ENCODE peak calls at places on chromosomes 16 and 17, in four cellular contexts. B, E, U and A are unnamed samples.

GRCh38 chr16:12235110-12235509 is 258.6 kb downstream of the SNX29 start:
- DNase-seq in B (no peak), E (no peak), U (no peak), A (no peak)

GRCh38 chr16:89504061-89504460 is 4.1 kb upstream of the SPG7 start:
- DNase-seq in B (no peak), E (no peak), U (no peak), A (no peak)

GRCh38 chr17:4551141-4551540 is 4.0 kb downstream of the MYBBP1A start:
- DNase-seq in B (no peak), E (peak), U (no peak), A (no peak)

GRCh38 chr17:4549781-4550533 is 5.2 kb downstream of the MYBBP1A start:
- DNase-seq in B (no peak), E (no peak), U (no peak), A (no peak)

GRCh38 chr17:16363749-16364536 is 10.7 kb upstream of the CENPV start:
- DNase-seq in B (peak), E (peak), U (peak), A (peak)

GRCh38 chr17:33986566-33986965 is 268.5 kb upstream of the CCL2 start:
- DNase-seq in B (no peak), E (no peak), U (no peak), A (no peak)

GRCh38 chr16:54216268-54217187 is 70.1 kb downstream of the IRX3 start:
- DNase-seq in B (no peak), E (no peak), U (peak), A (no peak)

GRCh38 chr17:50139950-50140885 is 10.3 kb upstream of the SAMD14 start:
- DNase-seq in B (peak), E (peak), U (peak), A (peak)

DNA sequence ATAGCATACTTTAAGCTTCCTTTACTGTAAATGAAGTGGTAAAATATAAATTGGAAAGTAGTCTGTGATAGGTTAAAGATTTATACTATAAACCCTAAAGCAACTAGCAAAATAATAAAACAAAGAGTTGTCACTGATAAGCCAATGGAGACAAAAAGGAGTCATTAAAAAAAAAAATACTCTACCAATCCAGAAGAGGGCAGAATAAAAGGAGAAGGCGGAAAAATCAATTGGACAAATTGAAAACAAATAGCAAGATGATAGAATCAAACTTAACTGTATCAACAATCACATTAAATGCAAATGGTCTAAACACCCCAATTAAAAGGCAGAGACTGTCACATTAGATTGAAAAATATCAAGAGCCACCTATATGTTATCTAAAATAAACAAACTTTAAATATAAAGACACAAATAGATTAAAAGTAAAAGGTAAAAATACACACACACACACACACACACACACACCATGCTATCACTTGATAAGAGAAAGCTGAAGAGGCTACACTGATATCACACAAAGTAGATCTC is 71.8 kb downstream of the CACNG1 start:
- DNase-seq in B (no peak), E (no peak), U (no peak), A (no peak)
- TF ChIP-seq CTCF in B (no peak), E (peak), U (no peak), A (no peak)

GRCh38 chr17:44747566-44747965 is 11.2 kb upstream of the ADAM11 start:
- DNase-seq in B (no peak), E (no peak), U (no peak), A (no peak)

GRCh38 chr17:44749076-44750020 is 9.4 kb upstream of the ADAM11 start:
- DNase-seq in B (no peak), E (no peak), U (no peak), A (no peak)

GRCh38 chr17:44741316-44741715 is 17.5 kb upstream of the ADAM11 start:
- DNase-seq in B (no peak), E (no peak), U (no peak), A (no peak)

DNA sequence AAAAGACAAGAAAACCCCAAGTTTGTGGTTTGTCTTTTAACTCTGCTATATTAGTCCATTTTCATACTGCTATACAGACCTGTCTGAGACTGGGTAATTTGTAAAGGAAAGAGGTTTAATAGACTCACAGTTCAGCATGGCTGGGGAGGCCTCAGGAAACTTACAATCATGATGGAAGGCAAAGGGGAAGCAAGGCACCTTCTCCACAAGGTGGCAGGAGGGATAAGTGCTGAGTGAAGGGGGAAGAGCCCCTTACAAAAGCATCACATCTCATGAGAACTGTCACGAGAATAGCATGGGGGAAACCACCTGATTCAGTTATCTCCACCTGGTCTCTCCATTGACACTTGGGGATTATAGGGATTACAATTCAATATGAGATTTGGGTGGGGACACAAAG is 13.5 kb upstream of the ADAM11 start:
- DNase-seq in B (no peak), E (no peak), U (no peak), A (no peak)
- TF ChIP-seq CTCF in B (no peak), E (no peak), U (no peak), A (no peak)

DNA sequence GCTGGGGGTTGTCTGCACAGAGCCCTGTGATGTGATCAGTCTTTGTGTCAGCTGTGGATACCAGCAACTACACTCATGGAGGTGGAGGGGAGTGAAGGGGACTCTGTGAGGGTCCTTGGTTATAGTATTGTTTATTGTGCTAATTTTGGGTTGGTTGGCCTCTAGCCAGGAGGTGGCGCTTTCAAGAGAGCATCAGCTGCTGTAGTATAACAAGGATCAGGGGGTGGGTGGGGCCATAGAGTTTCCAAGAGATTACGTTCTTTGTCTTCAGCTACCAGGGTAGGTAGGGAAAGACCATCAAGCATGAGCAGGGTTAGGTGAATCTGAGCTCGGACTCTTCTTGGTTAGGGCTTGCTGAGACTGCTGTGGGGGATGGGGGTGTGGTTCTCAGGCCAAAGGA is 97.1 kb upstream of the HS3ST3A1 start:
- DNase-seq in B (no peak), E (no peak), U (no peak), A (no peak)
- TF ChIP-seq CTCF in B (no peak), E (no peak), U (no peak), A (no peak)

DNA sequence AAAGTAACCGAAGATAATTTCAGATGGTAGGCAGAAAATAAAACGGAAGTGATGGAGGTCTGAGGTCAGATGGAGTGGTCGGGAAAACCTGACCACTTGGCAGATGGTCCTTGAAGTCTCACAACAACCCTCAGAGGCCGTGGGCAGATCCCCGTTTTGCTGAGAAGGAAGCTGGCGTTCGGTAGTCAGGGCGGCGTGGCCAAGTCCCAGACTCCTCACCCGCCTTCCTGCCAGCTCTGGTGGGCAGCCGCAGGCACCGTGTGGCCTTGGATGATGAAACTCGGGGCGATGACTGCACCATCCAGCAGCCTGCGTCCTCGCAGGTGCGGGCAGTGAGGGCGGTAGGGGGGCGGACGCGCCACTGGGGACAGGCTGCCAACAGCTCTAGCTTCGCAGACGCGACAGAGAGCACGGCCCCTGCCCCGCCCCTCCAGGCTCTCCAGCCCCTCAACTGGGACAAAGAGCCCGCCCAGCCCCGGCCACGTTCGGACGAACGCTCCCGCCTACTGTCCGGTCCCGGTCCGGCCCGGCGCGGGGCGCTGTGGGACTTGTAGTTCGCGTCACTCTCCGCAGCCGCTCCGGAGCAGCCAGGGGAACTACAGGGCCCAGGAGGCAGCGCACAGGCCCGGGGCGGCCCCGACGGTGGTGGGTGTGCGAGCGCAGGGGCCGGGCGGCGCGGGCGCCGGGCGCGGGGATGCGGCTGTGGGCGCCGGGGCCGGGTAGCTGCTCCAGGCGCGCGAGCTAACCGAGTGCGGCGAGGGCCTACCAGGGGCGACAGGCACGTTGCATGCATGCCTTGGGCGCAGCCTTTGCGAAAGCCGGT is at the start of gene GPT2:
- DNase-seq in B (peak), E (peak), U (peak), A (peak)
- TF ChIP-seq CTCF in B (no peak), E (no peak), U (no peak), A (no peak)

DNA sequence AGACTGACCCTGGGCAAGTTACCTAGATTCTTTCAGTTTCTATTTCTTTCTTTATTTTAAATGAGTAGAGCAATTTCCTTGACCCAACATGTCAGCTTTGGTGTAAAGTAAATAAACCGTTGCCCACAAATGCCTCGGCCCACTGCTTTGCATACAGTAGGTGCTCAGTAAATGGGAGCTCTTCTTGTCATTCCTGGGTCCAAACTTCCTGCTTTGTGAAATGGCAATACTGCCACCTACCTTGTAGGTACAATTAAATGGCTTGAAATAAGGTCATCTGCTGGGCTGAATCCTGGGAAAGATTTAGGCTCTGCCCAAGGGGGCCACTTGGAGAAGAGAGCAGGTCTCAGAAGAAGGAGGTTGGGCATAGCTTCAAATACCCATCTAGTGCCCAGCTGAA is 253.0 kb downstream of the HS3ST3B1 start:
- DNase-seq in B (peak), E (no peak), U (no peak), A (no peak)
- TF ChIP-seq CTCF in B (peak), E (no peak), U (no peak), A (no peak)

DNA sequence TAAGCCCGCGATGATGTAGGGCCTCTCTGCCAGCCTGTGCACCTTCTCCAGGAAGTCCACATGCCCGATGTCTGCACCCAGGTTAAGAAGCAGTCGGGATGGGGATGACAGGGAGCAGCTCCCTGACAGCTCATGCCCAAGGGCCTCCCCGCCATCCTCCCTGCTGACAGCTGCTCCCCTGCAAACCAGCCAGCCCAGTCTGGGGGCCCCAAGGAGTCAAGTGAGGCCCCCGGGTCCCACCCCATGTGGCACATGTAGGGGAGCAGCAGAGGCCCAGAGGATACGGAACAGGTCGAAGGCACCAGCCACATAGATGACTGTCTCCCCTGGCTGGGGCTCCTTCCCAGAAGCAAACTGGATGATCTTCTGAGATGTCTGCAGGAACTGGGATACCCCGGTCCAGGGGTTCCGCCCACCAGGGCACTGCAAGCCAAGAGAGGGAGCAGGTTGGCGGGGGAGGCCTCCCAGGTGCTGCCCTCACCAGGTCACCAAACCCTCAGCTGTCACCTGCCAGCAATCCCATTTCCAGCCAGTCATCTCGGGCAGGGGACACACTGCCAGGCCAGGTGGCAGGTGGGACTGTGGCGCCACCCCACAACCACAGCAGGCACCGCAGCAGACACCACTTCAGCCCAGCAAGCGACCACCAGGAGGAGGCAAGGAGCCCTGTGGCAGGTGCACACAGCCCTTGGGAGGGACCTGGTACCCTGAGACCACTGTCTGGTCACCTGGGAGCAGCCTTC is 4.6 kb downstream of the PCYT2 start:
- DNase-seq in B (no peak), E (no peak), U (no peak), A (no peak)
- TF ChIP-seq CTCF in B (peak), E (no peak), U (no peak), A (no peak)

DNA sequence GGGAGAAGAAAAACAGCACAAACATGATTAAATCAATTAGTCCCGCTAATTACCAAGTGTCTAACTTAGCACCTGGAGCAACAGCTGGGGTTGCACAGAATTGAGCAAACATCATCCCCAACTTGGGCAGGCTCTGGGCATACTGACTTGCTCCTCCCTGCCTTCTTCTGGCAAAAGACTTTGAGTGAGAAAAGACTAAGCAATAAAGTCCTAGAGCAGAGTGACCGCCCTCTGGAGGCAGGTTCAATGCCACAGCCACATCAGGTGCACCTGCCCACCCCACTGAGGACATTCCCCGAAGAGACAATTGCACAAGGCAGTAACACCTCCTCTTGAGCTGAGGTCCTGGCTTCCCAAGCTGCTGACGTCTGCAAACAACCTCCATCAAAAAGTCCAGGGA is 358.3 kb downstream of the SOX9 start:
- DNase-seq in B (no peak), E (no peak), U (no peak), A (peak)
- TF ChIP-seq CTCF in B (peak), E (no peak), U (no peak), A (peak)